ENCODE peak calls at places on chromosomes 6 and 20, in ten cellular contexts. Q is astrocyte of the spinal cord; G is AG10803; F is left ventricle myocardium inferior; X is endodermal cell; H is testis; M is CD8-positive, alpha-beta T cell; I is fibroblast of lung; Y is epithelial cell of esophagus; Z is lower lobe of right lung. B is an unnamed sample.
A peak's percentile ranks its signal among the peaks of the same experiment; 100 is the strongest.

GRCh38 chr6:52953911-52954839 is 40.9 kb downstream of the GSTA4 start:
- DNase-seq in Z (no peak), X (no peak), M (no peak), H (no peak), Y (no peak), Q (no peak), I (no peak), F (no peak), G (no peak), B (no peak)

GRCh38 chr20:47274449-47275108 is 81.9 kb downstream of the ZMYND8 start:
- DNase-seq in F (no peak), H (no peak), G (peak; percentile 93), X (no peak), Y (peak; percentile 85), Q (peak; percentile 97), I (peak; percentile 98), Z (no peak), M (no peak), B (no peak)

GRCh38 chr20:37534401-37535157 is 6.9 kb upstream of the BLCAP start:
- DNase-seq in F (no peak), Z (no peak), M (peak; percentile 34), I (peak; percentile 87), G (peak; percentile 80), Q (peak; percentile 81), Y (peak; percentile 83), H (peak; percentile 75), X (peak; percentile 78), B (no peak)

GRCh38 chr20:16241911-16242310 is 331.3 kb downstream of the KIF16B start:
- DNase-seq in Q (no peak), I (no peak), Z (no peak), X (peak; percentile 31), F (no peak), H (peak; percentile 31), M (no peak), Y (peak; percentile 5), G (no peak), B (no peak)

GRCh38 chr6:110530671-110531070 is 54.3 kb upstream of the SLC22A16 start:
- DNase-seq in Y (peak; percentile 58), G (no peak), M (no peak), X (no peak), F (no peak), I (no peak), Q (no peak), Z (no peak), H (no peak), B (no peak)

GRCh38 chr20:10853176-10853575 is 179.4 kb upstream of the JAG1 start:
- DNase-seq in I (no peak), M (no peak), X (no peak), G (no peak), Q (no peak), Y (no peak), Z (no peak), H (no peak), F (no peak), B (no peak)

GRCh38 chr6:158022749-158023596 is 41.3 kb downstream of the SYNJ2 start:
- DNase-seq in Y (no peak), I (no peak), H (no peak), G (no peak), X (peak; percentile 40), Z (peak; percentile 36), Q (no peak), F (peak; percentile 8), M (no peak), B (peak; percentile 36)

GRCh38 chr20:8722277-8722928 is 346.5 kb upstream of the PLCB4 start:
- DNase-seq in Z (no peak), H (peak; percentile 56), G (peak; percentile 74), I (peak; percentile 81), Y (peak; percentile 71), M (no peak), F (no peak), X (peak; percentile 67), Q (peak; percentile 72), B (no peak)

DNA sequence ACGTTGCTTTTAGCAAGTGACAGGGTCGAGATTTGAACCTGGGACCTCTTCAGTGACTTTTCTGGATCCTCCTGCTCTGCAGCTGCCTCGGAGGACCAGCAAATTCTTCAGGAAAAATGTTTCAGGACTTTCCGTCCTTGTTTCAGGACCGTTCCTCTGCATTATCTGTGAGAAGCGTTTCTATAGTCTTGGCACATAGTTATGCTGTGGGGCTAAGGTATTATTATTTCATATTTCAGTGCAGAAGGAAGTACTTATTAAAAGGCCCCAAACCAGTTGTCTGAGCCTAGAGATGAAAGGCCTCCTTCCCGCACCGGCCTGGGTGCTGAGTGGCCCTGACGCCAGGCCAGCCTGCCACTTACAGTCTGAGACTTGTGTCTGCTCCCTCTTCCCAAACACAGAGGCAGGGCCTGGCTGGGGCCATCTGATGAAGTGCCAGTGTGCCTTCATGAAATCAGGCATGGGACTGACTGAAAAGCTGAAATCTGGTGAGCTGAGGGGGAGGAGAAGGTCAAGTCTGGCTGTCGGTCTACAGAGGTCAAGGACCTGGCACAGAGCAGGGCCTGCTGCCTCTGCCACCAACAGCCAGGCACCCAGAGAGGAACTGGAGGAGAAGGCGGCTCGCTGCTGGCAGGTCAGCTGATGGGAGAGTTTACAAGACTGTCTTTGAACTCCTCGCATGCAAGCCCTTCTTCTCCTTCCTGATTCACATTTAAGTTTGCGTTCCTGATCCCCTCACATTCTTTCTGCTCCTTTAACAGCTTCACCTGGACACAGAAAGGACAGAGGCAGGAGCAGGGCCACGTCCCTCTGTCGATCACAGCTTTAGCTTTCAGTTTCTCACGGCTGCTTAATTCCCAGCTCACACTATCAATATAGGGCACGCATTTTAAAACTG is 8.9 kb upstream of the QKI start:
- DNase-seq in M (no peak), Q (no peak), X (peak; percentile 62), G (peak; percentile 43), I (no peak), Z (peak; percentile 89), F (peak; percentile 69), H (peak; percentile 85), Y (no peak), B (peak; percentile 89)
- H3K4me3 ChIP-seq in M (peak overlapping the region; percentile 34), Q (peak overlapping the region; percentile 19), X (no peak overlapping the region), G (peak overlapping the region; percentile 44), I (peak overlapping the region; percentile 43), Z (peak overlapping the region; percentile 42), F (peak overlapping the region; percentile 58), H (peak overlapping the region; percentile 10), Y (peak overlapping the region; percentile 13), B (peak overlapping the region; percentile 42)

GRCh38 chr20:62897666-62898065 is 28.6 kb downstream of the DIDO1 start:
- DNase-seq in I (no peak), Y (no peak), Z (peak; percentile 40), F (peak; percentile 5), G (no peak), H (no peak), Q (no peak), X (no peak), M (no peak), B (no peak)

GRCh38 chr20:62894261-62894660 is 32.0 kb downstream of the DIDO1 start:
- DNase-seq in F (no peak), H (no peak), M (no peak), X (no peak), Q (no peak), G (no peak), I (no peak), Y (no peak), Z (peak; percentile 17), B (no peak)

GRCh38 chr20:62898093-62898964 is 28.0 kb downstream of the DIDO1 start:
- DNase-seq in Y (peak; percentile 39), G (no peak), H (no peak), X (no peak), I (no peak), F (no peak), Z (peak; percentile 31), Q (no peak), M (no peak), B (no peak)

GRCh38 chr20:62895539-62895938 is 30.8 kb downstream of the DIDO1 start:
- DNase-seq in M (no peak), G (no peak), H (no peak), X (no peak), F (peak; percentile 7), Q (no peak), Z (peak; percentile 27), I (no peak), Y (no peak), B (no peak)

DNA sequence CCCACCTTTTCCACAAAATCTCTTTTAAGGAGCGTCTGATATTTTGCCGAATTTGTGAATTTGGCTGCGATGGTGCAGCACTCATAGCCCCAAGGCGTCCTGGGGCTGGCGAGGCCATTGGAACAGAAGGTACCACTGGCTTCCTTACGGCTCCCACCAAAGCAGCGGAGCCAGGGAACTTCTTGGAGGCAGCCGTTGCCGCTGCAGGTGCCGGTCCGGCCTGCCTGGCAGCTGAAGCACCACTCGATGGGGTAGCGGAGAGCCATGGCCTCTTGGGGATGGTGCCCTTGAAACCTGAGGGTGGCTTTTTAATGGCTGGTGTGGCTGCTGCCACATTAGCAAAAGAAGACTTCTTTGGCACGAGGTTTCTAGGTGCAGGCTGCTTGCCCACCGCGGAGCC is 29.8 kb downstream of the DIDO1 start:
- DNase-seq in G (no peak), M (no peak), I (no peak), Q (no peak), X (no peak), Z (peak; percentile 25), Y (no peak), H (no peak), F (peak; percentile 7), B (no peak)
- H3K4me3 ChIP-seq in G (no peak overlapping the region), M (no peak overlapping the region), I (no peak overlapping the region), Q (no peak overlapping the region), X (no peak overlapping the region), Z (no peak overlapping the region), Y (no peak overlapping the region), H (no peak overlapping the region), F (no peak overlapping the region), B (no peak overlapping the region)

GRCh38 chr6:28758046-28758817 is 165.6 kb downstream of the TRIM27 start:
- DNase-seq in M (no peak), G (no peak), F (no peak), Q (peak; percentile 62), Z (no peak), X (peak; percentile 92), H (no peak), I (peak; percentile 51), Y (peak; percentile 86), B (no peak)
- H3K4me3 ChIP-seq in M (no peak overlapping the region), G (no peak overlapping the region), F (no peak overlapping the region), Q (peak overlapping the region; percentile 22), Z (no peak overlapping the region), X (peak overlapping the region; percentile 78), H (no peak overlapping the region), I (peak overlapping the region; percentile 48), Y (peak overlapping the region; percentile 35), B (no peak overlapping the region)

GRCh38 chr20:51023617-51024155 is 779 bp upstream of the KCNG1 start:
- DNase-seq in Z (no peak), I (no peak), Y (no peak), H (no peak), Q (no peak), F (no peak), X (peak; percentile 63), M (no peak), G (no peak), B (no peak)

GRCh38 chr20:51022227-51022802 is 592 bp downstream of the KCNG1 start:
- DNase-seq in G (no peak), Z (no peak), H (no peak), Y (no peak), F (no peak), X (no peak), I (no peak), M (no peak), Q (no peak), B (no peak)

GRCh38 chr20:51021067-51022025 is 1.6 kb downstream of the KCNG1 start:
- DNase-seq in Y (peak; percentile 57), M (no peak), G (peak; percentile 38), X (peak; percentile 69), F (no peak), Q (peak; percentile 48), I (peak; percentile 30), H (no peak), Z (no peak), B (no peak)

GRCh38 chr20:51024761-51025160 is 1.9 kb upstream of the KCNG1 start:
- DNase-seq in Y (no peak), X (no peak), F (no peak), G (no peak), Q (no peak), H (no peak), Z (no peak), I (no peak), M (no peak), B (no peak)

GRCh38 chr20:51022803-51023616 is at the start of gene KCNG1:
- DNase-seq in Y (peak; percentile 82), X (peak; percentile 95), Z (peak; percentile 59), M (no peak), G (peak; percentile 77), I (peak; percentile 67), F (peak; percentile 68), Q (peak; percentile 79), H (peak; percentile 85), B (peak; percentile 82)
- H3K4me3 ChIP-seq in Y (peak within 1 kb of the TSS; percentile 56), X (peak within 1 kb of the TSS; percentile 86), Z (peak within 1 kb of the TSS; percentile 48), M (no peak within 1 kb of the TSS), G (peak within 1 kb of the TSS; percentile 65), I (peak within 1 kb of the TSS; percentile 72), F (peak within 1 kb of the TSS; percentile 65), Q (peak within 1 kb of the TSS; percentile 78), H (peak within 1 kb of the TSS; percentile 77), B (peak within 1 kb of the TSS; percentile 40)